ENCODE peak calls at places on chromosomes 13 and 19, in eight cellular contexts. J is IMR-90; F is activated T-cell treated with anti-CD3 and anti-CD28 coated beads for 48 hours; D is bronchial epithelial cell; M is NCI-H1436; O is upper lobe of right lung; X is activated naive CD4-positive, alpha-beta T cell treated with anti-CD3 and anti-CD28 coated beads for 36 hours; I is AG09309. H is an unnamed sample.

GRCh38 chr13:111005364-111005763 is 90.5 kb upstream of the ANKRD10 start:
- DNase-seq in J (peak), F (no peak), D (peak), M (no peak), O (no peak), X (no peak), I (peak), H (no peak)

GRCh38 chr13:52847322-52847681 is 1.1 kb downstream of the PCDH8 start:
- DNase-seq in J (no peak), F (no peak), D (no peak), M (no peak), O (no peak), X (no peak), I (no peak), H (no peak)

GRCh38 chr19:15642807-15643206 is 2.1 kb downstream of the CYP4F3 start:
- DNase-seq in J (no peak), F (no peak), D (no peak), M (no peak), O (no peak), X (no peak), I (no peak), H (no peak)

GRCh38 chr19:39038098-39038497 is 5.7 kb upstream of the FBXO27 start:
- DNase-seq in J (peak), F (no peak), D (peak), M (no peak), O (peak), X (peak), I (no peak), H (no peak)

GRCh38 chr13:43511260-43511970 is 275.4 kb downstream of the ENOX1 start:
- DNase-seq in J (no peak), F (no peak), D (no peak), M (no peak), O (no peak), X (no peak), I (no peak), H (no peak)

GRCh38 chr13:41361501-41361900 is 50.4 kb downstream of the NAA16 start:
- DNase-seq in J (peak), F (no peak), D (no peak), M (no peak), O (no peak), X (no peak), I (no peak), H (no peak)

GRCh38 chr19:6225232-6225635 is 54.5 kb downstream of the MLLT1 start:
- DNase-seq in J (no peak), F (no peak), D (no peak), M (no peak), O (no peak), X (no peak), I (no peak), H (no peak)

GRCh38 chr19:47109541-47110375 is 3.8 kb downstream of the ZC3H4 start:
- DNase-seq in J (peak), F (peak), D (peak), M (peak), O (no peak), X (peak), I (no peak), H (peak)

GRCh38 chr13:79289557-79289956 is 116.5 kb downstream of the RBM26 start:
- DNase-seq in J (no peak), F (no peak), D (no peak), M (no peak), O (no peak), X (no peak), I (no peak), H (no peak)

GRCh38 chr19:5144545-5145179 is 175.7 kb downstream of the KDM4B start:
- DNase-seq in J (no peak), F (no peak), D (no peak), M (no peak), O (no peak), X (no peak), I (no peak), H (no peak)

GRCh38 chr19:7866399-7867091 is 7.6 kb downstream of the PRR36 start:
- DNase-seq in J (no peak), F (no peak), D (no peak), M (no peak), O (no peak), X (no peak), I (no peak), H (no peak)

GRCh38 chr19:282501-282900 is 8.7 kb downstream of the PLPP2 start:
- DNase-seq in J (no peak), F (no peak), D (no peak), M (peak), O (no peak), X (no peak), I (no peak), H (no peak)

GRCh38 chr13:25939961-25940687 is 111.7 kb downstream of the SHISA2 start:
- DNase-seq in J (no peak), F (no peak), D (no peak), M (no peak), O (no peak), X (no peak), I (no peak), H (no peak)

GRCh38 chr19:10269333-10270179 is 1.4 kb upstream of the ICAM1 start:
- DNase-seq in J (peak), F (peak), D (peak), M (peak), O (peak), X (peak), I (no peak), H (peak)

H was measured in central memory CD8-positive, alpha-beta T cell.